ENCODE peak calls at places on chromosome 13, in nine cellular contexts. One of them, this sample, is unnamed.
A peak's percentile ranks its signal among the peaks of the same experiment; 100 is the strongest.

GRCh38 chr13:57627663-57628062 is 3.9 kb upstream of the PCDH17 start:
- DNase-seq in hypothalamus: no peak
- DNase-seq in psoas muscle: no peak
- DNase-seq in kidney tubule cell: peak; percentile 37
- DNase-seq in ACHN: peak; percentile 39
- DNase-seq in HL-60: no peak
- DNase-seq in left cardiac atrium: no peak
- DNase-seq in fibroblast of gingiva: no peak
- DNase-seq in dorsolateral prefrontal cortex: no peak
- DNase-seq in this sample: no peak

GRCh38 chr13:73835138-73835721 is 299.0 kb downstream of the KLF12 start:
- DNase-seq in kidney tubule cell: peak; percentile 56
- DNase-seq in hypothalamus: no peak
- DNase-seq in dorsolateral prefrontal cortex: no peak
- DNase-seq in HL-60: no peak
- DNase-seq in fibroblast of gingiva: peak; percentile 20
- DNase-seq in psoas muscle: no peak
- DNase-seq in left cardiac atrium: no peak
- DNase-seq in ACHN: peak; percentile 61
- DNase-seq in this sample: no peak

GRCh38 chr13:42152495-42152894 is 104.0 kb downstream of the DGKH start:
- DNase-seq in dorsolateral prefrontal cortex: no peak
- DNase-seq in ACHN: no peak
- DNase-seq in left cardiac atrium: no peak
- DNase-seq in fibroblast of gingiva: no peak
- DNase-seq in psoas muscle: no peak
- DNase-seq in hypothalamus: no peak
- DNase-seq in HL-60: no peak
- DNase-seq in kidney tubule cell: no peak
- DNase-seq in this sample: no peak

GRCh38 chr13:60990032-60990733 is 425.5 kb downstream of the PCDH20 start:
- DNase-seq in hypothalamus: no peak
- DNase-seq in fibroblast of gingiva: no peak
- DNase-seq in ACHN: peak; percentile 4
- DNase-seq in psoas muscle: no peak
- DNase-seq in kidney tubule cell: peak; percentile 5
- DNase-seq in dorsolateral prefrontal cortex: no peak
- DNase-seq in HL-60: peak; percentile 74
- DNase-seq in left cardiac atrium: peak; percentile 17
- DNase-seq in this sample: no peak

GRCh38 chr13:22143671-22144070 is 472.8 kb downstream of the FGF9 start:
- DNase-seq in ACHN: no peak
- DNase-seq in dorsolateral prefrontal cortex: no peak
- DNase-seq in hypothalamus: no peak
- DNase-seq in fibroblast of gingiva: no peak
- DNase-seq in psoas muscle: no peak
- DNase-seq in HL-60: no peak
- DNase-seq in kidney tubule cell: no peak
- DNase-seq in left cardiac atrium: no peak
- DNase-seq in this sample: no peak

GRCh38 chr13:29457299-29457698 is 138.2 kb downstream of the SLC7A1 start:
- DNase-seq in kidney tubule cell: peak; percentile 82
- DNase-seq in dorsolateral prefrontal cortex: no peak
- DNase-seq in fibroblast of gingiva: peak; percentile 69
- DNase-seq in ACHN: peak; percentile 48
- DNase-seq in hypothalamus: no peak
- DNase-seq in left cardiac atrium: no peak
- DNase-seq in HL-60: no peak
- DNase-seq in psoas muscle: no peak
- DNase-seq in this sample: no peak

GRCh38 chr13:22312405-22312803 is 641.5 kb downstream of the FGF9 start:
- DNase-seq in hypothalamus: no peak
- DNase-seq in left cardiac atrium: no peak
- DNase-seq in kidney tubule cell: no peak
- DNase-seq in HL-60: no peak
- DNase-seq in psoas muscle: no peak
- DNase-seq in dorsolateral prefrontal cortex: no peak
- DNase-seq in fibroblast of gingiva: no peak
- DNase-seq in ACHN: no peak
- DNase-seq in this sample: no peak

GRCh38 chr13:109941951-109942350 is 155.6 kb upstream of the IRS2 start:
- DNase-seq in HL-60: peak; percentile 26
- DNase-seq in kidney tubule cell: peak; percentile 33
- DNase-seq in ACHN: no peak
- DNase-seq in left cardiac atrium: no peak
- DNase-seq in psoas muscle: no peak
- DNase-seq in hypothalamus: no peak
- DNase-seq in dorsolateral prefrontal cortex: no peak
- DNase-seq in fibroblast of gingiva: peak; percentile 72
- DNase-seq in this sample: no peak

GRCh38 chr13:24274452-24274971 is 34.9 kb upstream of the C1QTNF9 start:
- DNase-seq in left cardiac atrium: peak; percentile 63
- DNase-seq in dorsolateral prefrontal cortex: no peak
- DNase-seq in hypothalamus: no peak
- DNase-seq in kidney tubule cell: no peak
- DNase-seq in ACHN: no peak
- DNase-seq in fibroblast of gingiva: no peak
- DNase-seq in HL-60: no peak
- DNase-seq in psoas muscle: no peak
- DNase-seq in this sample: peak; percentile 84

GRCh38 chr13:88751994-88752393 is 1080.8 kb downstream of the SLITRK5 start:
- DNase-seq in ACHN: no peak
- DNase-seq in kidney tubule cell: no peak
- DNase-seq in left cardiac atrium: no peak
- DNase-seq in hypothalamus: no peak
- DNase-seq in HL-60: no peak
- DNase-seq in fibroblast of gingiva: no peak
- DNase-seq in dorsolateral prefrontal cortex: no peak
- DNase-seq in psoas muscle: no peak
- DNase-seq in this sample: no peak